ENCODE peak calls at places on chromosome 5, in five cellular contexts. S, P, Y, B and G are unnamed samples.

GRCh38 chr5:55636177-55636576 is 75.9 kb downstream of the SLC38A9 start:
- ATAC-seq in Y (no peak), S (no peak), P (peak), B (peak), G (peak)

GRCh38 chr5:150647275-150648251 is 7.1 kb downstream of the SYNPO start:
- ATAC-seq in B (peak), S (peak), Y (no peak), P (peak), G (no peak)

GRCh38 chr5:65817936-65818335 is 95.9 kb downstream of the NLN start:
- ATAC-seq in S (no peak), B (no peak), P (no peak), Y (no peak), G (no peak)

GRCh38 chr5:133331866-133332731 is 280.2 kb downstream of the FSTL4 start:
- ATAC-seq in Y (no peak), S (no peak), P (no peak), B (no peak), G (no peak)

GRCh38 chr5:132227485-132228240 is at the start of gene P4HA2:
- ATAC-seq in P (peak), S (peak), Y (peak), B (peak), G (peak)

GRCh38 chr5:147750065-147750464 is 32.5 kb downstream of the JAKMIP2 start:
- ATAC-seq in S (no peak), P (no peak), B (no peak), Y (no peak), G (no peak)

GRCh38 chr5:150465926-150466325 is 16.4 kb upstream of the RPS14 start:
- ATAC-seq in S (peak), P (peak), Y (no peak), B (peak), G (no peak)

GRCh38 chr5:54013556-54014157 is 296.7 kb downstream of the ARL15 start:
- ATAC-seq in B (no peak), Y (no peak), P (no peak), S (no peak), G (no peak)

GRCh38 chr5:122152266-122152900 is 23.0 kb downstream of the ZNF474 start:
- ATAC-seq in B (no peak), Y (no peak), P (no peak), S (peak), G (no peak)

GRCh38 chr5:98510601-98511000 is 262.9 kb upstream of the RGMB start:
- ATAC-seq in Y (no peak), S (no peak), P (no peak), B (no peak), G (no peak)

GRCh38 chr5:172846677-172847076 is 12.6 kb downstream of the ERGIC1 start:
- ATAC-seq in Y (no peak), P (no peak), S (no peak), B (no peak), G (no peak)

GRCh38 chr5:95445442-95445841 is 54.3 kb downstream of the FAM81B start:
- ATAC-seq in S (no peak), P (no peak), Y (no peak), B (no peak), G (no peak)

GRCh38 chr5:56094579-56095361 is 100.0 kb upstream of the IL6ST start:
- ATAC-seq in B (no peak), S (no peak), Y (no peak), P (no peak), G (no peak)

GRCh38 chr5:157668356-157668755 is 3.0 kb upstream of the C5orf52 start:
- ATAC-seq in P (no peak), S (no peak), Y (no peak), B (no peak), G (no peak)

GRCh38 chr5:149228610-149229297 is 42.9 kb upstream of the AFAP1L1 start:
- ATAC-seq in P (peak), B (peak), S (peak), Y (no peak), G (peak)

GRCh38 chr5:127447822-127448221 is 69.6 kb upstream of the PRRC1 start:
- ATAC-seq in Y (no peak), P (no peak), B (no peak), S (no peak), G (peak)

GRCh38 chr5:141883184-141883947 is 5.2 kb upstream of the PCDH1 start:
- ATAC-seq in P (no peak), B (peak), Y (no peak), S (no peak), G (no peak)

GRCh38 chr5:170269579-170269978 is 28.0 kb downstream of the LCP2 start:
- ATAC-seq in S (no peak), P (peak), Y (no peak), B (no peak), G (no peak)

GRCh38 chr5:92147263-92147662 is 764.1 kb upstream of the ARRDC3 start:
- ATAC-seq in S (no peak), Y (no peak), B (no peak), P (no peak), G (no peak)

GRCh38 chr5:96279796-96280542 is 153.1 kb downstream of the PCSK1 start:
- ATAC-seq in Y (no peak), P (no peak), B (no peak), S (no peak), G (no peak)

GRCh38 chr5:130974284-130974683 is 190.8 kb downstream of the HINT1 start:
- ATAC-seq in Y (no peak), B (no peak), S (no peak), P (peak), G (no peak)

GRCh38 chr5:116844015-116844414 is 269.4 kb upstream of the SEMA6A start:
- ATAC-seq in Y (no peak), S (no peak), B (no peak), P (no peak), G (no peak)

GRCh38 chr5:65994117-65994786 is 67.9 kb downstream of the ERBIN start:
- ATAC-seq in S (no peak), Y (no peak), B (no peak), P (no peak), G (no peak)